ENCODE peak calls at places on chromosomes 11 and 22, in five cellular contexts. T is neuronal stem cell, P is H1, I is H9, N is mesenchymal stem cell. H is an unnamed sample.

GRCh38 chr11:19087658-19088057 is 27.1 kb upstream of the MRGPRX2 start:
- DNase-seq in T (no peak), P (no peak), I (no peak), N (peak), H (peak)

GRCh38 chr22:44847380-44847779 is 95.0 kb downstream of the ARHGAP8 start:
- DNase-seq in T (no peak), P (no peak), I (no peak), N (no peak), H (no peak)

GRCh38 chr11:88689548-88690240 is 352.2 kb upstream of the CTSC start:
- DNase-seq in T (no peak), P (no peak), I (no peak), N (no peak), H (no peak)

GRCh38 chr22:37529652-37530345 is 10.6 kb upstream of the CARD10 start:
- DNase-seq in T (no peak), P (no peak), I (no peak), N (no peak), H (no peak)

GRCh38 chr11:84215671-84216070 is 929.5 kb upstream of the CCDC90B start:
- DNase-seq in T (no peak), P (no peak), I (no peak), N (no peak), H (no peak)

GRCh38 chr11:47784785-47785381 is 17.7 kb upstream of the FNBP4 start:
- DNase-seq in T (no peak), P (no peak), I (no peak), N (no peak), H (no peak)

GRCh38 chr11:123261345-123262106 is 66.5 kb upstream of the CLMP start:
- DNase-seq in T (peak), P (peak), I (peak), N (peak), H (peak)

GRCh38 chr11:128518493-128519207 is 68.7 kb downstream of the ETS1 start:
- DNase-seq in T (no peak), P (no peak), I (no peak), N (peak), H (no peak)

GRCh38 chr22:36327922-36328551 is 59.7 kb downstream of the MYH9 start:
- DNase-seq in T (no peak), P (no peak), I (no peak), N (no peak), H (no peak)

GRCh38 chr11:68313574-68314202 is 1.3 kb downstream of the LRP5 start:
- DNase-seq in T (no peak), P (no peak), I (peak), N (peak), H (no peak)

GRCh38 chr22:39530692-39531331 is 1.7 kb downstream of the RPS19BP1 start:
- DNase-seq in T (no peak), P (no peak), I (no peak), N (peak), H (no peak)

GRCh38 chr11:61272731-61273130 is 22.4 kb downstream of the VWCE start:
- DNase-seq in T (no peak), P (no peak), I (no peak), N (no peak), H (no peak)

GRCh38 chr22:11628651-11629511 is 3899.1 kb upstream of the OR11H1 start:
- DNase-seq in T (no peak), P (no peak), I (no peak), N (no peak), H (no peak)

DNA sequence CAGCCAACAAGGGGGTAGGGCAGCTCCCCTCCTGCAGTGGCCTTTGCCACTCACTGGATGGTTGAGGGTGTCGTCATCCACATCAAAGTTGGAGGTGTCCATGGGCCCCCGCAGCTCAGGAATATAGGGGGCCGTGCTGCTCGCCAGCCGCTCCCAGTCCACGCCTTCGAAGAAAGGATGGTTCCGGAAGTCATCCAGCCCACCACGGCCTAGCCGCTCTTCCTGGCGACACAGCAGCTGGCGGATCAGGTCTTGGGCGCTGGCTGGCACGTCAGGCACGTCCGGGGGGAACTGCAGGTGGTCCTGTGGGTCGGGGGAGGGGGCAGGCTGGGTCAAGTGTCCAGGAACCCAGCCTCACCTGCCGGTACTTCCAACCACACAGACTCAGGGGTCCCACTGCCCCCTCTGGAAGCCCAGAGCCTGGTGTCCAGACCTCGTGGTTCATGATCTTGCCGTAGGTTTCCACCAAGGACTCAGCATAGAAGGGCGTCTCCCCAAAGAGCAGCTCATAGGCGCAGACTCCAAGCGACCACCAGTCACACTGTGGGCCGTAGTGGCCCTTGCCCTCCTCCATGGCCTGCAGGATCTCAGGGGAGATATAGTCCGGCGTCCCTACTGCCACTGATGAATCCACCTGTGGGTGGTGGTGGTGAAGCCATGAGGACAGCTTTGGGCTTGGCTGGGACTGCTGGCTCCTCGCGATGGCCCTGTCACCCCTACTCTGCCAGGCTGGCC is 5.7 kb downstream of the CDC42BPG start:
- DNase-seq in T (no peak), P (no peak), I (no peak), N (no peak), H (no peak)
- H2BK12ac ChIP-seq in T (no peak), P (no peak), I (no peak), N (no peak), H (no peak)

DNA sequence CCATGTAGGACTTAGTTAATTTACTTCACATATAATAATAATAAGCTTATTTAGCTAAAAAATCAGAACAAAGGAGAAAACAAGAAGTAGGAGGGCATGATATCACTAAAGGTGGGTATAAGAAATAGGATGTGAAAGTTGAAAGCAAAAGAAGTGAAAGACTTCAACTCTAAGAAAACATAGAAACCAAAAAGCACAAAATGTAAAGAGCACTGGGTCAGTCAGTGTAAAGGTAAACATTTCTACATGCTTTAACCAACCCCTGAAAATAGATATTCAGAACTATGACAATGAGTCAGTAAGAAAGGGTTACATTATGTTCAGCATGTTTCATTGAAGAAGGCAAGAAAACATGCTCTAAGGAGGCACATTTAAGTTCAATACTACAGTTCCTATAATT is 298.8 kb downstream of the SWAP70 start:
- DNase-seq in T (no peak), P (no peak), I (no peak), N (no peak), H (no peak)
- H3K9ac ChIP-seq in T (no peak), P (no peak), I (no peak), N (no peak), H (no peak)

DNA sequence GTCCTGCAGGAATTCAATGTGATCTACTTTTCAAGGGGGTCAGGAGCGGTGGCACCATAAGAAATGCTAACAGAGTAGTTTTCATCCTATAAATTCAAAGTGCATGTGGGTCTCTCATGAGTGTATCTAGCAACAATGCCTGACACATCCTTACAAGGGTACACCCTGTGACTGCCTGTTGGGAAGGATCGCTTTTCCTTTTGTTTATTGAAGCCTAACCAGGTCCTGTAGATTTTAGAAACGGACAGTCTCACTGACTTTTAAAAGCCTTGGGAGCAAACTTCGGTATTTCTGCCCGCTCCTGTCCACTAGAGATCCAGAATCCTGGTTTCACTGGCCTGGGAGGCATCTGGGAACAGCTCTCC is 102.4 kb downstream of the MICAL2 start:
- DNase-seq in T (no peak), P (no peak), I (no peak), N (no peak), H (no peak)
- H4K91ac ChIP-seq in T (no peak), P (no peak), I (no peak), N (no peak), H (no peak)

GRCh38 chr22:33914699-33915098 is 5.6 kb downstream of the LARGE1 start:
- DNase-seq in T (no peak), P (no peak), I (no peak), N (no peak), H (no peak)
- H2BK12ac ChIP-seq in T (no peak), P (no peak), I (no peak), N (no peak), H (no peak)

DNA sequence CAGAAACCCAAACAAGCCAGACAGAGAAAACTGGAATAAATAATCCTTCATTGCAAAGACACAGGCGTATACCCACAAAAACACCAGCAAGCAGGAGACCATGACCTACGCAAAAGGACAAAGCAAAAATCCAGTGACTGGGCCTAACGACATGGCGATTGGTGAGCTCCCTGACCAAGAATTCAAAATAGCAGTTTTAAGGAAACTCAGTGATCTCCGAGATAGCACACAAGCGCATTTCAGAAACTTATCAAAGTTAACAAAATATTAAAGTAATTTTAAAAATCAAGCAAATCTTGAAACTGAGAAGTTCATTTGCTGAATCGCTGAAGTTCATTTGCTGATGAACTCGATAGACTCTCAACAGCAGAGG is 27.6 kb downstream of the DBX1 start:
- DNase-seq in T (no peak), P (no peak), I (no peak), N (no peak), H (peak)
- H3K9ac ChIP-seq in T (no peak), P (no peak), I (no peak), N (peak), H (no peak)